ENCODE peak calls at places on chromosomes 16 and 17, in seven cellular contexts. I, N, U, Y, B, F and G are unnamed samples.

GRCh38 chr17:51650202-51650601 is 389.9 kb downstream of the UTP18 start:
- DNase-seq in Y (no peak), N (no peak), B (no peak), I (no peak), U (no peak), F (no peak), G (no peak)

GRCh38 chr16:88783391-88784073 is 1.5 kb downstream of the PIEZO1 start:
- DNase-seq in B (no peak), N (no peak), Y (no peak), I (no peak), U (no peak), F (peak), G (no peak)

GRCh38 chr17:82782657-82783207 is 30.9 kb downstream of the TBCD start:
- DNase-seq in F (peak), U (peak), N (no peak), Y (no peak), B (no peak), I (no peak), G (no peak)

GRCh38 chr16:85618509-85618908 is 5.4 kb downstream of the GSE1 start:
- DNase-seq in Y (no peak), I (no peak), B (no peak), U (no peak), F (no peak), N (no peak), G (no peak)

GRCh38 chr16:89574681-89575246 is 794 bp upstream of the CPNE7 start:
- DNase-seq in U (peak), N (peak), F (no peak), Y (peak), B (peak), I (peak), G (peak)

GRCh38 chr17:43983515-43984411 is 20.7 kb upstream of the NAGS start:
- DNase-seq in Y (no peak), U (peak), N (peak), B (no peak), I (peak), F (peak), G (no peak)

GRCh38 chr17:29181226-29181625 is 1.0 kb upstream of the MYO18A start:
- DNase-seq in B (no peak), N (peak), F (no peak), I (no peak), Y (no peak), U (no peak), G (no peak)

GRCh38 chr17:28416703-28417311 is 10.8 kb upstream of the SLC46A1 start:
- DNase-seq in N (peak), F (no peak), I (peak), B (peak), U (peak), Y (peak), G (peak)

GRCh38 chr16:3012828-3013420 is at the start of gene CLDN9:
- DNase-seq in I (peak), B (no peak), N (no peak), F (no peak), Y (no peak), U (no peak), G (peak)

GRCh38 chr17:48236681-48237134 is 129.1 kb downstream of the SNX11 start:
- DNase-seq in I (peak), U (no peak), Y (peak), N (peak), B (no peak), F (no peak), G (peak)

GRCh38 chr16:87603684-87604571 is 1.6 kb downstream of the JPH3 start:
- DNase-seq in I (no peak), Y (peak), N (no peak), U (no peak), B (no peak), F (no peak), G (no peak)